ENCODE peak calls at places on chromosomes 11 and 22, in seven cellular contexts. X is stimulated activated naive CD4-positive, alpha-beta T cell treated with Interleukin-2 at 50 U/mL for 16 hours; U is cardiac muscle cell; P is HEK293T; Z is chondrocyte; Q is activated CD4-positive, CD25-positive, alpha-beta regulatory T cell treated with anti-CD3 and anti-CD28 coated beads, Interleukin-2, amount 50 U/mL, for 72 hours; G is T-helper 2 cell. O is an unnamed sample.

GRCh38 chr11:57248780-57249383 is 11.8 kb upstream of the APLNR start:
- DNase-seq in X (no peak), U (peak), P (peak), Z (no peak), Q (no peak), G (no peak), O (peak)

GRCh38 chr11:132062031-132062430 is 691.6 kb downstream of the NTM start:
- DNase-seq in X (no peak), U (no peak), P (no peak), Z (no peak), Q (no peak), G (no peak), O (no peak)

GRCh38 chr11:115237578-115237977 is 266.6 kb downstream of the CADM1 start:
- DNase-seq in X (no peak), U (no peak), P (no peak), Z (no peak), Q (no peak), G (no peak), O (no peak)

GRCh38 chr22:37312549-37313183 is 30.4 kb downstream of the CYTH4 start:
- DNase-seq in X (no peak), U (no peak), P (no peak), Z (no peak), Q (no peak), G (no peak), O (no peak)

GRCh38 chr11:111001091-111001430 is 244.5 kb upstream of the POU2AF2 start:
- DNase-seq in X (no peak), U (no peak), P (no peak), Z (no peak), Q (no peak), G (no peak), O (no peak)

GRCh38 chr11:45610627-45611026 is 54.8 kb downstream of the CHST1 start:
- DNase-seq in X (no peak), U (no peak), P (no peak), Z (no peak), Q (no peak), G (no peak), O (no peak)

GRCh38 chr11:95154514-95154913 is 64.9 kb downstream of the ENDOD1 start:
- DNase-seq in X (peak), U (peak), P (peak), Z (no peak), Q (no peak), G (no peak), O (no peak)

GRCh38 chr11:45252877-45253276 is 33.3 kb downstream of the SYT13 start:
- DNase-seq in X (no peak), U (no peak), P (no peak), Z (no peak), Q (no peak), G (no peak), O (no peak)

O was measured in Ammon's horn.